ENCODE peak calls at places on chromosomes 1 and 21, in six cellular contexts. J is Panc1; F is amygdala; Y is stimulated activated CD8-positive, alpha-beta memory T cell treated with anti-CD3 and anti-CD28 coated beads, Interleukin-4, amount 100 ng/mL, for 4 hours; I is foreskin melanocyte; T is adipocyte. D is an unnamed sample.

GRCh38 chr1:12618661-12619395 is 818 bp upstream of the DHRS3 start:
- DNase-seq in J (no peak), F (no peak), Y (no peak), I (no peak), T (peak), D (peak)

GRCh38 chr1:229478852-229479251 is 29.3 kb downstream of the NUP133 start:
- DNase-seq in J (no peak), F (no peak), Y (no peak), I (no peak), T (no peak), D (no peak)

GRCh38 chr1:192580351-192580962 is 4.9 kb downstream of the RGS1 start:
- DNase-seq in J (peak), F (no peak), Y (no peak), I (peak), T (peak), D (peak)

GRCh38 chr1:7121622-7121988 is 336.4 kb downstream of the CAMTA1 start:
- DNase-seq in J (no peak), F (peak), Y (no peak), I (no peak), T (no peak), D (no peak)

GRCh38 chr1:18344755-18345154 is 136.0 kb upstream of the KLHDC7A start:
- DNase-seq in J (no peak), F (no peak), Y (no peak), I (no peak), T (no peak), D (no peak)

GRCh38 chr1:91555821-91556531 is 55.3 kb downstream of the CDC7 start:
- DNase-seq in J (no peak), F (no peak), Y (peak), I (no peak), T (peak), D (peak)

GRCh38 chr1:182069028-182069466 is 7.5 kb upstream of the ZNF648 start:
- DNase-seq in J (no peak), F (peak), Y (no peak), I (peak), T (peak), D (peak)

GRCh38 chr1:60916178-60916577 is 166.2 kb upstream of the NFIA start:
- DNase-seq in J (no peak), F (no peak), Y (no peak), I (no peak), T (no peak), D (no peak)

GRCh38 chr1:101436100-101436511 is 199.3 kb downstream of the S1PR1 start:
- DNase-seq in J (no peak), F (no peak), Y (no peak), I (no peak), T (no peak), D (no peak)

GRCh38 chr1:3482590-3482899 is 28.1 kb downstream of the ARHGEF16 start:
- DNase-seq in J (no peak), F (no peak), Y (no peak), I (no peak), T (no peak), D (peak)

GRCh38 chr1:78038491-78038939 is 7.3 kb upstream of the GIPC2 start:
- DNase-seq in J (no peak), F (no peak), Y (no peak), I (no peak), T (no peak), D (no peak)

GRCh38 chr1:29646161-29646775 is 409.9 kb downstream of the PTPRU start:
- DNase-seq in J (no peak), F (no peak), Y (no peak), I (no peak), T (no peak), D (no peak)

GRCh38 chr1:21294266-21295058 is 4.2 kb upstream of the ECE1 start:
- DNase-seq in J (no peak), F (no peak), Y (peak), I (no peak), T (no peak), D (peak)

GRCh38 chr1:94560333-94560732 is 18.8 kb upstream of the F3 start:
- DNase-seq in J (no peak), F (no peak), Y (no peak), I (peak), T (peak), D (no peak)

GRCh38 chr1:193054169-193054675 is 4.9 kb downstream of the UCHL5 start:
- DNase-seq in J (no peak), F (no peak), Y (no peak), I (no peak), T (no peak), D (no peak)

GRCh38 chr1:230186003-230186863 is 119.2 kb downstream of the GALNT2 start:
- DNase-seq in J (peak), F (no peak), Y (no peak), I (no peak), T (peak), D (peak)

GRCh38 chr1:190478193-190479007 is 736 bp upstream of the BRINP3 start:
- DNase-seq in J (no peak), F (no peak), Y (no peak), I (peak), T (peak), D (peak)

GRCh38 chr21:42609806-42610205 is 43.6 kb upstream of the PDE9A start:
- DNase-seq in J (no peak), F (no peak), Y (no peak), I (peak), T (no peak), D (no peak)

GRCh38 chr1:22944656-22945055 is 28.0 kb downstream of the LACTBL1 start:
- DNase-seq in J (no peak), F (no peak), Y (no peak), I (no peak), T (no peak), D (no peak)

GRCh38 chr1:167501513-167502191 is 16.7 kb downstream of the CD247 start:
- DNase-seq in J (no peak), F (no peak), Y (no peak), I (no peak), T (no peak), D (no peak)

D was measured in AG20443.